ENCODE peak calls at places on chromosomes 7 and 10, in six cellular contexts. N, K, O, J, H and U are unnamed samples.

GRCh38 chr7:55420535-55420934 is 55.4 kb downstream of the LANCL2 start:
- DNase-seq in N (no peak), K (no peak), O (no peak), J (no peak), H (no peak), U (no peak)

GRCh38 chr7:90698616-90699015 is 102.5 kb downstream of the CDK14 start:
- DNase-seq in N (no peak), K (no peak), O (no peak), J (no peak), H (no peak), U (no peak)

GRCh38 chr7:117652943-117653700 is 173.3 kb downstream of the CFTR start:
- DNase-seq in N (no peak), K (peak; percentile 39), O (no peak), J (no peak), H (no peak), U (no peak)

GRCh38 chr7:46652317-46652716 is 731.2 kb upstream of the IGFBP3 start:
- DNase-seq in N (no peak), K (no peak), O (no peak), J (no peak), H (no peak), U (no peak)

GRCh38 chr10:101588879-101589278 is 758 bp downstream of the DPCD start:
- DNase-seq in N (no peak), K (peak; percentile 44), O (peak; percentile 29), J (no peak), H (no peak), U (no peak)

GRCh38 chr10:61835069-61835908 is 66.2 kb upstream of the ARID5B start:
- DNase-seq in N (no peak), K (peak; percentile 58), O (no peak), J (no peak), H (peak; percentile 6), U (no peak)

GRCh38 chr10:18659784-18660561 is 742 bp downstream of the ARL5B start:
- DNase-seq in N (no peak), K (peak; percentile 94), O (no peak), J (no peak), H (no peak), U (no peak)

GRCh38 chr7:48242846-48243245 is 71.6 kb downstream of the ABCA13 start:
- DNase-seq in N (no peak), K (no peak), O (no peak), J (no peak), H (no peak), U (no peak)

GRCh38 chr7:85041599-85042216 is 145.1 kb downstream of the SEMA3D start:
- DNase-seq in N (no peak), K (peak; percentile 77), O (peak; percentile 68), J (peak; percentile 42), H (peak; percentile 58), U (peak; percentile 71)

GRCh38 chr7:34357946-34358345 is 300.1 kb upstream of the NPSR1 start:
- DNase-seq in N (no peak), K (no peak), O (no peak), J (no peak), H (no peak), U (no peak)

GRCh38 chr7:34357068-34357467 is 300.9 kb upstream of the NPSR1 start:
- DNase-seq in N (no peak), K (no peak), O (no peak), J (no peak), H (no peak), U (no peak)

DNA sequence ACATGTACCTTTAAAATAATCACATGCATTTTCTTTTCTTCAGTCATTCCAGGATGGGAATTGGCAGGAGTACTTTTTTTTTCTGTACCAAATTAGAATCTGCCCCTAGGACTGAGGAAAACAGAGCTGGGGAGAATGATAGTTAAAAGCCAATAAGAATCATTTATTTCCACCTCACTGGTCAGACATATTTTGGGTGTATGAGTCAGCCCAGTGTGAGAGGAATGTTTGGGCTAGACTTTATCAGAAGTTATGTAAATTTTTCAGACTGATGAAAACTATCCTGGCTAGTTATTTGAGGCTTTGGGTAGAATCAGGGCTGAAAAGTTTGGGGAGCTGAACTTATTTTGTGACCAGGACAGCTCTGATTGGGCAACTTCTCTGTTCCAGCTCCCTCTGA is 303.1 kb upstream of the NPSR1 start:
- DNase-seq in N (no peak), K (no peak), O (no peak), J (no peak), H (peak; percentile 5), U (no peak)
- H3K27ac ChIP-seq in N (peak overlapping the region; percentile 68), K (no peak overlapping the region), O (no peak overlapping the region), J (no peak overlapping the region), H (no peak overlapping the region), U (no peak overlapping the region)

GRCh38 chr10:107430446-107430845 is 265.9 kb upstream of the SORCS1 start:
- DNase-seq in N (no peak), K (no peak), O (no peak), J (no peak), H (no peak), U (no peak)

GRCh38 chr10:107424628-107425027 is 260.1 kb upstream of the SORCS1 start:
- DNase-seq in N (no peak), K (no peak), O (no peak), J (no peak), H (no peak), U (no peak)

GRCh38 chr10:107423903-107424302 is 259.4 kb upstream of the SORCS1 start:
- DNase-seq in N (no peak), K (no peak), O (no peak), J (no peak), H (no peak), U (no peak)

GRCh38 chr10:107427021-107427420 is 262.5 kb upstream of the SORCS1 start:
- DNase-seq in N (no peak), K (no peak), O (no peak), J (no peak), H (no peak), U (no peak)

GRCh38 chr10:107425844-107426553 is 261.5 kb upstream of the SORCS1 start:
- DNase-seq in N (no peak), K (peak; percentile 58), O (no peak), J (no peak), H (no peak), U (no peak)
- H3K4me3 ChIP-seq in N (no peak overlapping the region), K (peak overlapping the region; percentile 37), O (no peak overlapping the region), J (peak overlapping the region; percentile 30), H (no peak overlapping the region), U (no peak overlapping the region)

DNA sequence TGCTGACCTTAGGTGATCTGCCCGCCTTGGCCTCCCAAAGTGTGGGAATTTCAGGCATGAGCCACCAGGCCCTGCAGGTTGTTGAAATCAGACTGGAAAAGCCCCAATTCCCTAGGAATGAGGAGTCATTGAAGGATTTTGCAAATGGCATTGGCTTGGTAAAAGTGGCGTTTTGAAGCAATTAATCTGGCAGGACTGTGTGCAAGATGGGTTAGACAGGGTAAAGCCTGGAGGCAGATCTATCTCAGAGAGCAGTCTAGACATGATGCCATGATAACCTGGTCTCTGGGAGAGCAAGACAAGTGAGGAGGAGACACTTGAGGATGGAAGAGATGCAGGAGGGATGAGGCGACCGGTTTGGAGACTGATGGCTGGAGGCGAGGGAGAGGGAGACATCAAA is 45.7 kb upstream of the UBE2H start:
- DNase-seq in N (no peak), K (no peak), O (no peak), J (no peak), H (no peak), U (no peak)
- H3K27me3 ChIP-seq in N (no peaks in the 10 kb centered on the region), K (no peaks in the 10 kb centered on the region), O (no peaks in the 10 kb centered on the region), J (no peaks in the 10 kb centered on the region), H (no peaks in the 10 kb centered on the region), U (no peaks in the 10 kb centered on the region)

GRCh38 chr10:31011660-31012022 is 20.0 kb downstream of the ZNF438 start:
- DNase-seq in N (no peak), K (no peak), O (no peak), J (no peak), H (no peak), U (no peak)

GRCh38 chr10:31013331-31013730 is 18.3 kb downstream of the ZNF438 start:
- DNase-seq in N (no peak), K (no peak), O (no peak), J (no peak), H (no peak), U (no peak)

GRCh38 chr10:31014146-31014880 is 17.4 kb downstream of the ZNF438 start:
- DNase-seq in N (no peak), K (no peak), O (no peak), J (no peak), H (no peak), U (no peak)

GRCh38 chr10:31011017-31011659 is 20.5 kb downstream of the ZNF438 start:
- DNase-seq in N (no peak), K (peak; percentile 56), O (no peak), J (no peak), H (no peak), U (no peak)

GRCh38 chr10:31010062-31010461 is 21.6 kb downstream of the ZNF438 start:
- DNase-seq in N (no peak), K (no peak), O (no peak), J (no peak), H (no peak), U (no peak)
- H3K27ac ChIP-seq in N (peak overlapping the region; percentile 31), K (no peak overlapping the region), O (no peak overlapping the region), J (no peak overlapping the region), H (no peak overlapping the region), U (no peak overlapping the region)